ENCODE peak calls at places on chromosome 15, in ten cellular contexts. S is uterus, H is lower leg skin, R is Peyer's patch, Y is right atrium auricular region, A is coronary artery, U is neural progenitor cell, O is suprapubic skin, L is AG10803, T is MM.1S. F is an unnamed sample.

GRCh38 chr15:63372018-63372705 is 9.5 kb downstream of the CA12 start:
- DNase-seq in H (peak), U (no peak), A (peak), Y (peak), R (no peak), L (peak), O (no peak), T (no peak), S (peak), F (peak)

GRCh38 chr15:86062646-86063193 is 17.0 kb upstream of the AGBL1 start:
- DNase-seq in H (no peak), R (no peak), U (no peak), O (no peak), A (no peak), Y (no peak), S (no peak), L (no peak), T (no peak), F (no peak)

GRCh38 chr15:97745481-97746071 is 214.9 kb upstream of the ARRDC4 start:
- DNase-seq in H (no peak), T (peak), A (no peak), R (peak), Y (no peak), S (no peak), L (no peak), U (peak), O (no peak), F (peak)

GRCh38 chr15:75809986-75810750 is 33.1 kb upstream of the UBE2Q2 start:
- DNase-seq in T (peak), R (no peak), H (no peak), S (no peak), A (no peak), Y (no peak), U (peak), O (no peak), L (peak), F (no peak)

GRCh38 chr15:99536422-99537033 is 29.3 kb upstream of the MEF2A start:
- DNase-seq in H (peak), R (no peak), U (no peak), O (no peak), T (no peak), Y (peak), L (peak), A (peak), S (peak), F (peak)

GRCh38 chr15:85414495-85414894 is 34.1 kb downstream of the AKAP13 start:
- DNase-seq in S (no peak), A (no peak), R (no peak), Y (no peak), H (no peak), O (no peak), T (peak), L (peak), U (no peak), F (no peak)

GRCh38 chr15:97875025-97875512 is 85.4 kb upstream of the ARRDC4 start:
- DNase-seq in S (no peak), H (no peak), U (no peak), O (no peak), R (no peak), T (no peak), Y (no peak), L (no peak), A (no peak), F (no peak)

GRCh38 chr15:92625297-92625980 is 30.1 kb downstream of the FAM174B start:
- DNase-seq in H (no peak), T (peak), R (no peak), O (no peak), Y (no peak), L (peak), U (no peak), A (no peak), S (no peak), F (no peak)

GRCh38 chr15:100350434-100351226 is 8.9 kb upstream of the ADAMTS17 start:
- DNase-seq in O (no peak), T (peak), Y (peak), A (no peak), U (no peak), H (no peak), S (peak), R (peak), L (peak), F (no peak)

GRCh38 chr15:92118162-92118935 is 264.8 kb downstream of the SLCO3A1 start:
- DNase-seq in T (no peak), U (no peak), Y (no peak), S (no peak), A (no peak), R (no peak), H (no peak), O (no peak), L (peak), F (no peak)

GRCh38 chr15:81235276-81235675 is 38.6 kb downstream of the IL16 start:
- DNase-seq in L (no peak), T (no peak), U (no peak), S (no peak), H (no peak), A (no peak), O (no peak), Y (no peak), R (no peak), F (no peak)

GRCh38 chr15:77643764-77644163 is 11.1 kb upstream of the LINGO1 start:
- DNase-seq in S (no peak), O (no peak), L (no peak), H (no peak), U (no peak), A (no peak), T (no peak), R (no peak), Y (no peak), F (no peak)

DNA sequence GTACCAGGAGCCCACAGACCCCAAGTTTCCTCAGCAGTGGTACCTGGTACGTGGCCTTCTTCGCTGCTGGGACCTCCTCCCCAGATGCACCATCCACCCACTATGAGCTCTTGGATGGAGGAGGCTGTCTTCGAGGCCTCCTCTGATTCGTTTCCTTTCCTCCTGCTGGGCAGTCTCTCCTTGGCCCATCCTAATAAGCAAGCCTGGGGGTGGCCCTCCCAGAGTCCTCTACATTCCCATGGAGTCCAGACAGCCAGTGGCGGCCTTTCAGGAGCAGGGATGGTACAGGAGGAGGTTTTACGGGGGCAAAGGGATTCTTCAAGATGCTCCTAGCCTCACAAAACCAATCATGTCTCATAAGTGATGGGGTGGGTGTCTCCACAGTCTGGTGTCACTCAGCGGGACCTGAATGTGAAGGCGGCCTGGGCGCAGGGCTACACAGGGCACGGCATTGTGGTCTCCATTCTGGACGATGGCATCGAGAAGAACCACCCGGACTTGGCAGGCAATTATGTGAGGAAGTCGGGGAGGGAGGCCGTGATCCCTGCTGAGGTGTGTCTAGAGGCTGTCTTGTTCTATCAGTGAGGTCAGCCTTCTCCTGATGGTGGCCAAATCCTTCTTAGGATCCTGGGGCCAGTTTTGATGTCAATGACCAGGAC is 7.7 kb upstream of the FES start:
- DNase-seq in O (no peak), T (no peak), H (no peak), S (no peak), A (no peak), Y (no peak), L (no peak), R (no peak), U (no peak), F (no peak)
- TF ChIP-seq CTCF in O (no peak), T (no peak), H (no peak), S (no peak), A (no peak), Y (no peak), L (no peak), R (no peak), U (no peak), F (no peak)

GRCh38 chr15:45306105-45306504 is 54.1 kb downstream of the SLC28A2 start:
- DNase-seq in O (no peak), A (no peak), T (no peak), H (no peak), Y (no peak), R (no peak), L (no peak), U (no peak), S (no peak), F (no peak)

GRCh38 chr15:45307230-45307924 is 55.3 kb downstream of the SLC28A2 start:
- DNase-seq in L (peak), S (no peak), Y (no peak), R (no peak), O (no peak), H (no peak), T (peak), A (no peak), U (peak), F (peak)
- H3K4me3 ChIP-seq in L (peak), S (no peak), Y (peak), R (peak), O (no peak), H (no peak), T (peak), A (peak), U (no peak), F (no peak)

GRCh38 chr15:50163719-50164410 is 18.1 kb upstream of the SLC27A2 start:
- DNase-seq in L (no peak), A (no peak), O (no peak), U (no peak), Y (no peak), R (no peak), H (no peak), T (no peak), S (no peak), F (no peak)

GRCh38 chr15:50164458-50164857 is 17.5 kb upstream of the SLC27A2 start:
- DNase-seq in Y (no peak), O (no peak), T (no peak), L (peak), R (no peak), H (no peak), A (no peak), S (no peak), U (no peak), F (no peak)

GRCh38 chr15:50167112-50167511 is 14.9 kb upstream of the SLC27A2 start:
- DNase-seq in A (no peak), U (no peak), Y (no peak), T (no peak), L (no peak), H (no peak), S (no peak), O (no peak), R (no peak), F (no peak)

GRCh38 chr15:50168778-50169411 is 13.1 kb upstream of the SLC27A2 start:
- DNase-seq in A (no peak), Y (no peak), R (no peak), S (no peak), T (no peak), H (no peak), U (no peak), L (no peak), O (no peak), F (no peak)

DNA sequence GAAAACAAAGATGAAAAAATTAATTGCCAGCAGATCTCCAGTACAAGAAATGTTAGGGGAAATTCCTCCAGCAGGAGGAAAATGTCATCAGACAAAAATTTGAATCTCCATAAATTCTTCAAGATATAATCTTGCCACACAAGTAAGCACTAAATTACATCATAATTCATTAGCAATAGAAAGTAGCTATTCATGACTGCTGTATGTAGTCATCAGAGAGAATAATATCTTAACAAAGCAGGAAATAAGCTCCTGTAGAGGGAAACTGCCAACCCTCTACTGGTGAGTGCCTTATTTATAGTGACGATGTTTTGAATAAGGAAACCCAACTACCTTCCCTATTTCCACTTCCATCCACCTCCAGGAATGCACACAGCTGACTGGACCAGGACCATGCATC is 15.8 kb upstream of the SLC27A2 start:
- DNase-seq in A (no peak), H (no peak), S (no peak), L (peak), R (no peak), Y (no peak), T (no peak), U (no peak), O (no peak), F (no peak)
- TF ChIP-seq CTCF in A (no peak), H (no peak), S (no peak), L (peak), R (no peak), Y (no peak), T (no peak), U (no peak), O (no peak), F (no peak)

DNA sequence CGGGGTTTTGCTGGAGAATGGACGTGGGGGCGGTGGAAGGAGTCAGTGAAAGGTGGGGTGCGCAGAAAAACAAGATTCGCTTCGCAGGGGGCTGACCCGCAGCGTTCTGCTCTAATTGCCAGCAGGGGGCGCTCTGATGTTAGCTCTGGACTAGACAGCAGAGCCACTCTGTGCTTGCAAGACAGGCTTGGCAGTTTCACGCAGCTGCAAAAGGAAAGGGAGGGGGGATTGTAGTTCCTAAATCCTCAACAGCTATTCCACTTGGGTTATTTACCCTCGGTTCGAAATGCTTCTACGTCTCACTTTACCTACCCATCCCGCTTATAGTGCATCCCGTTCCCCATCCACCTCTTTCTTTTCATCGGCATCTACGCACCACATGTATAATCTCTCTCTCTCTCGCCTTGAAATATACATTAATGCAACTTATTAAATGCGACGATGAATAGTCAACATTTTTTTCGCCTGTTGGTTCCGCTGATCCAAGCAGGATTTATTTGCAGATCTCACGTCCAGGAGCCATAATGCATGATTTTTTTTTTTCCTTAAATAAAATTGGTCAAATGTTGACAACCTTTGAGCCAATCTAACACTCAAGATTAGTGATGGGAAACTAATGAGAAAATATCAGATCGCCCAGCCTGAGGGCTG is 216.5 kb downstream of the MEIS2 start:
- DNase-seq in U (peak), T (peak), O (peak), S (peak), A (peak), H (peak), Y (peak), L (peak), R (peak), F (peak)
- H3K4me3 ChIP-seq in U (peak), T (no peak), O (peak), S (peak), A (peak), H (no peak), Y (peak), L (peak), R (peak), F (peak)

GRCh38 chr15:72728821-72729220 is 42.8 kb downstream of the BBS4 start:
- DNase-seq in Y (no peak), L (no peak), H (no peak), S (no peak), U (no peak), A (no peak), R (no peak), T (no peak), O (no peak), F (no peak)

GRCh38 chr15:72733941-72734738 is 48.1 kb downstream of the BBS4 start:
- DNase-seq in O (no peak), S (no peak), A (no peak), U (no peak), R (no peak), T (no peak), Y (no peak), L (no peak), H (no peak), F (no peak)

GRCh38 chr15:72737723-72738122 is 45.8 kb downstream of the ADPGK start:
- DNase-seq in T (peak), H (no peak), S (no peak), U (no peak), O (no peak), R (no peak), A (no peak), L (no peak), Y (no peak), F (no peak)

GRCh38 chr15:72735111-72735510 is 48.4 kb downstream of the ADPGK start:
- DNase-seq in L (no peak), H (no peak), O (no peak), S (no peak), R (no peak), U (no peak), Y (no peak), A (no peak), T (no peak), F (no peak)

DNA sequence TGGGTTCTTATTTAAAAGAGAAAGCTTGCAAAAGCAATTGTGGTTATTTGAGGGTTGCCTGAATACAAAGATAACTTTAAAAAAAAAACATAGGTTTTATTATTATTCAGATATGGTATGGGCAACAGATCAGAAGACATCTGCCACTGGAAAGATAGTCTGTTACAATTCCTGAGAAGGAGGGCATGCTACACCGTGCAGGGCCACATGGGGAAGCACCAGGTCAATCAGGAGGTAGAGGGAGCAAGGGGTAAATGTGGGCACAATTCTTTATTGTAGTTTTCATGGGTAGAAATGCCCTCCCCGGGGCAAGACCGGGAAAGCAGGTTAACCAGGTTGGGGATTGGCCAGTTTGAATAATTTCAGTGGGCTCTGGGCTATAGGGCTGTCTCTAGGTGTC is 46.5 kb downstream of the BBS4 start:
- DNase-seq in T (no peak), S (no peak), U (no peak), Y (no peak), L (no peak), H (no peak), R (no peak), O (no peak), A (no peak), F (no peak)
- TF ChIP-seq CTCF in T (peak), S (no peak), U (no peak), Y (no peak), L (no peak), H (no peak), R (no peak), O (no peak), A (no peak), F (no peak)

GRCh38 chr15:83653639-83654378 is at the start of gene ADAMTSL3:
- DNase-seq in H (no peak), S (peak), L (peak), O (no peak), U (peak), T (no peak), Y (peak), R (no peak), A (no peak), F (no peak)
- H3K4me3 ChIP-seq in H (peak), S (peak), L (no peak), O (peak), U (peak), T (no peak), Y (peak), R (peak), A (peak), F (no peak)

GRCh38 chr15:39631357-39631756 is 50.5 kb downstream of the THBS1 start:
- DNase-seq in Y (no peak), A (no peak), O (no peak), H (no peak), S (no peak), L (no peak), U (no peak), T (no peak), R (no peak), F (no peak)
- TF ChIP-seq CTCF in Y (no peak), A (no peak), O (no peak), H (no peak), S (no peak), L (no peak), U (no peak), T (no peak), R (no peak), F (no peak)

GRCh38 chr15:44327578-44327977 is 39.1 kb downstream of the GOLM2 start:
- DNase-seq in H (no peak), U (no peak), R (no peak), O (no peak), L (no peak), A (no peak), Y (no peak), T (no peak), S (no peak), F (no peak)
- H3K4me3 ChIP-seq in H (no peak), U (no peak), R (no peak), O (no peak), L (no peak), A (no peak), Y (no peak), T (no peak), S (no peak), F (no peak)

F was measured in HFF-Myc.